ENCODE peak calls at places on chromosomes 4 and X, in eight cellular contexts. G is CD4-positive, alpha-beta T cell; W is AG09309; D is choroid plexus epithelial cell; H is psoas muscle; I is CD8-positive, alpha-beta T cell; Z is cardiac fibroblast; K is coronary artery. T is an unnamed sample.

GRCh38 chr4:4754641-4755040 is 104.8 kb upstream of the MSX1 start:
- DNase-seq in G (no peak), W (no peak), D (no peak), H (no peak), I (no peak), Z (no peak), K (no peak), T (no peak)

GRCh38 chr4:85431156-85431555 is 43.8 kb upstream of the ARHGAP24 start:
- DNase-seq in G (no peak), W (no peak), D (no peak), H (no peak), I (no peak), Z (no peak), K (no peak), T (no peak)

GRCh38 chr4:179855471-179855870 is 2387.7 kb upstream of the TENM3 start:
- DNase-seq in G (no peak), W (no peak), D (no peak), H (no peak), I (no peak), Z (no peak), K (no peak), T (no peak)

GRCh38 chr4:104909376-104909775 is 237.3 kb upstream of the TET2 start:
- DNase-seq in G (no peak), W (no peak), D (no peak), H (no peak), I (no peak), Z (no peak), K (no peak), T (no peak)

GRCh38 chr4:2793920-2794706 is 1.2 kb downstream of the SH3BP2 start:
- DNase-seq in G (no peak), W (no peak), D (peak; percentile 57), H (peak; percentile 62), I (no peak), Z (peak; percentile 61), K (peak; percentile 77), T (no peak)

GRCh38 chr4:128606173-128606572 is 203.3 kb upstream of the JADE1 start:
- DNase-seq in G (no peak), W (no peak), D (peak; percentile 68), H (peak; percentile 77), I (no peak), Z (peak; percentile 74), K (no peak), T (no peak)

GRCh38 chr4:123298798-123299197 is 97.8 kb upstream of the SPRY1 start:
- DNase-seq in G (no peak), W (no peak), D (peak; percentile 28), H (no peak), I (no peak), Z (peak; percentile 57), K (no peak), T (no peak)

GRCh38 chr4:98341309-98341708 is 80.1 kb downstream of the RAP1GDS1 start:
- DNase-seq in G (no peak), W (peak; percentile 17), D (peak; percentile 65), H (no peak), I (no peak), Z (peak; percentile 53), K (no peak), T (no peak)

GRCh38 chr4:127400736-127401346 is 231.9 kb upstream of the INTU start:
- DNase-seq in G (no peak), W (peak; percentile 51), D (peak; percentile 92), H (peak; percentile 60), I (no peak), Z (peak; percentile 81), K (no peak), T (no peak)

GRCh38 chrX:68684291-68684918 is 36.9 kb downstream of the STARD8 start:
- DNase-seq in G (no peak), W (no peak), D (peak; percentile 10), H (peak; percentile 75), I (no peak), Z (no peak), K (no peak), T (no peak)

GRCh38 chrX:319579-320125 is 1.1 kb upstream of the GTPBP6 start:
- DNase-seq in G (peak; percentile 29), W (no peak), D (no peak), H (peak; percentile 69), I (no peak), Z (no peak), K (no peak), T (peak; percentile 33)

GRCh38 chrX:320126-320783 is 1.7 kb upstream of the GTPBP6 start:
- DNase-seq in G (no peak), W (no peak), D (peak; percentile 38), H (peak; percentile 65), I (no peak), Z (no peak), K (no peak), T (no peak)

GRCh38 chrX:318739-319578 is at the start of gene GTPBP6:
- DNase-seq in G (peak; percentile 97), W (peak; percentile 99), D (peak; percentile 100), H (peak; percentile 100), I (peak; percentile 98), Z (peak; percentile 100), K (peak; percentile 100), T (peak; percentile 97)

GRCh38 chrX:327660-328126 is 9.1 kb upstream of the GTPBP6 start:
- DNase-seq in G (no peak), W (no peak), D (no peak), H (peak; percentile 49), I (no peak), Z (no peak), K (no peak), T (no peak)

DNA sequence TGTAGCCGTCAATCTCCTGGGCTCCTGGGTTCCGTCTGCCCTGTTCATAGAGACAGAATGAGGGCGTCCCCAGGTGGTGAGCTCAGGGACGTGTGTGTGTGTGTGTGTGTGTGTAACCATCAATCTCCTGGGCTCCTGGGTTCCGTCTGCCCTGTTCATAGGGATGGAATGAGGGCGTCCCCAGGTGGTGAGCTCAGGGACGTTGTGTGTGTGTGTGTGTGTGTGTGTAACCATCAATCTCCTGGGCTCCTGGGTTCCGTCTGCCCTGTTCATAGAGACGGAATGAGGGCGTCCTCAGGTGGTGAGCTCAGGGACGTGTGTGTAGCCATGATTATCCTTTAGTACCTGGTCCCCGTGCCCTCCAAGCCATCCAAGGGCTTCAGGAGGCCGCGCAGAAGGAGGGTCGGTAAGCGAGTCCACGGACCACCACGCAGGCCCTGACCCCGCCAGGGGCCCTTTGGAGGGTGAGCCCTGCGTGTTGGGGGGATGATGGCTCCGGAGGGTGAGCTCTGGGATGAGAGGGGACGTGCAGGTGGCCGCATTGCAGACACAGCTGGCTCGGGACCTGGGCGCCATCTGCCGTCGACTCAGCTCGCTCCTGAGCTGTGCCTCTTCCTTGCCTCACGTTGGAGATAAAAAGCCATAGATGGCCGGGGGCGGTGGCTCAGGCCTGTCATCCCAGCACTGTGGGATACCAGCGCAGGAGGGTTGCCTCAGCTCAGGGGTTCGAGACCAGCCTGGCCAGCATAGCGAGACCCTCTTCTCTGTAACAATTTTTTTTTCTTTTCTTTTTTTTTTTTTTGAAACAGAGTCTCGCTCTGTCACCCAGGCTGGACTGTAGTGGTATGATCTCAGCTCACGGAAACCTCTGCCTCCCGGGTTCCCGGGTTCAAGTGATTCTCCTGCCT is 5.4 kb upstream of the GTPBP6 start:
- DNase-seq in G (peak; percentile 27), W (no peak), D (peak; percentile 89), H (peak; percentile 64), I (no peak), Z (peak; percentile 63), K (no peak), T (no peak)
- TF ChIP-seq CTCF in G (peak; percentile 26), W (peak; percentile 25), D (peak; percentile 2), H (no peak), I (no peak), Z (no peak), K (no peak), T (no peak)

GRCh38 chrX:25196221-25196620 is 180.5 kb upstream of the ARX start:
- DNase-seq in G (no peak), W (no peak), D (no peak), H (no peak), I (no peak), Z (no peak), K (no peak), T (no peak)

DNA sequence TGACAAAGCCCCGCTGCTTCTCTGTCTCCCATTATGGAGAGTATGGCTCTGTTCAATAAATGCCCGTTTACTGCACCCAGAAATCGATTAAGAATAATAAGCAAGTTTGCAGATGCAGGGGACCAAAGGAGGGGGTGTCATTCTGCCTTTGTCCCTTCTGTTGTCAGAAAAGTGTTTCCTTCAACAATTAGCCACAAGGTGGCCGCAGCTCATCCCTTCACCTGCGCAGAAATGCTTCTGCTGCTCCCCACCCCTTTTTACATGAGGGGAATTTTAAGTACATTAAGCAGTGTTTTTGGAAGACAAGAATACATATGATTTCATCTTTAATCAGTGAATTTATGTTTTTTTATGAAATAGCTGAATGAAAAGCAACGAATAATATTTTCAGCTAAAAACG is 175.6 kb upstream of the ARX start:
- DNase-seq in G (no peak), W (no peak), D (no peak), H (no peak), I (no peak), Z (no peak), K (no peak), T (no peak)
- TF ChIP-seq CTCF in G (no peak), W (no peak), D (no peak), H (peak; percentile 11), I (no peak), Z (no peak), K (no peak), T (no peak)

GRCh38 chrX:106401965-106402559 is 209.7 kb upstream of the RADX start:
- DNase-seq in G (no peak), W (no peak), D (no peak), H (no peak), I (no peak), Z (no peak), K (no peak), T (no peak)

DNA sequence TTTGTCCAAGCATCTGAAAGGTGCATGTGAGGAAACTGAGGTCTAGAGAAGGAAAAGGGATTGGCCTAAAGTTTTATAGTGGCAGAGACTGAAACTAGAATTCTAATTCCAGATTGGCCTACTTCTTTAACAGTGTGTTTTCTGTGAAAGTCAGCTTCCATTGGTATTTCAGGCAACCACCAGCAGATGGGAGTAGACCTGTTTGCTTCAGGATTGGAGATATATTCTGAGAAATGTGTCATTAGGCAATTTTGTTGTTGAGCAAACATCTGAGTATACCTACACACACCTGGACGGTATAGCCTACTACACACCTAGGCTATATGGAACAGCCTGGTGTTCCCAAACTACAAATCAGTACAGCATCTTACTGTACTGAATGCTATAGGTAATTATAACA is 207.3 kb upstream of the RADX start:
- DNase-seq in G (no peak), W (no peak), D (peak; percentile 33), H (no peak), I (no peak), Z (no peak), K (no peak), T (no peak)
- TF ChIP-seq CTCF in G (no peak), W (peak; percentile 39), D (peak; percentile 49), H (no peak), I (no peak), Z (no peak), K (no peak), T (no peak)

GRCh38 chrX:39137363-39137954 is 336.2 kb downstream of the MID1IP1 start:
- DNase-seq in G (no peak), W (no peak), D (no peak), H (no peak), I (no peak), Z (no peak), K (no peak), T (no peak)

DNA sequence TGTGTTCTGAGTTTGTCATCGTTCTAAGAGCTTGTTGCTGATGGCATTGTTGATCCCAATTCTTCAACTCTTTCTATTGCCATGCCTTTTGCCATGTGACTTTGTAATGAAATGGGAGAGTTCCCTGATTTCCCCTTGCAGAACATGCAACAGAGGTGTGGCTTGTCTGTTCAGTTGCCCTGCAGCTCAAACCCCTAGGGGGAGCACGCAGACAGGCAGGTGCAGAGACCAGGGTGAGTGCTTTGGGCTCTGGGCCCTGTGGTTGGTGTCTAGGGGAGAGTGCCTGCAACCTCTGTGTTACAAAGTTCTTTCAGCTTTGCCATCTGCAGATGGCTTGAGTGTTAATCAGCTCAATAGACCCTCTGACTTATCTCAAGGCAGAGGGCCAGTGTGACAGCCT is 332.7 kb downstream of the MID1IP1 start:
- DNase-seq in G (no peak), W (no peak), D (no peak), H (no peak), I (no peak), Z (no peak), K (no peak), T (peak; percentile 27)
- TF ChIP-seq CTCF in G (no peak), W (no peak), D (peak; percentile 4), H (no peak), I (no peak), Z (no peak), K (no peak), T (no peak)